ENCODE peak calls at places on chromosomes 11 and 22, in seven cellular contexts. B is WERI-Rb-1; G is substantia nigra; I is effector memory CD8-positive, alpha-beta T cell; U is GM19239; J is RWPE1; O is GDM1. T is an unnamed sample.

GRCh38 chr22:45475063-45475747 is 27.5 kb upstream of the FBLN1 start:
- DNase-seq in I (no peak), J (no peak), G (no peak), O (no peak), U (no peak), B (no peak), T (no peak)

GRCh38 chr11:61377461-61378160 is 14.8 kb upstream of the TMEM216 start:
- DNase-seq in I (no peak), G (no peak), B (no peak), O (no peak), U (no peak), J (no peak), T (no peak)

GRCh38 chr11:45089251-45089650 is 57.2 kb upstream of the PRDM11 start:
- DNase-seq in J (peak), U (no peak), B (no peak), G (no peak), O (no peak), I (no peak), T (no peak)

GRCh38 chr11:17604913-17605230 is 57.8 kb downstream of the OTOG start:
- DNase-seq in B (no peak), U (no peak), G (no peak), I (no peak), O (no peak), J (no peak), T (no peak)

GRCh38 chr22:43287441-43287840 is 55.7 kb downstream of the SCUBE1 start:
- DNase-seq in G (no peak), O (no peak), J (no peak), U (no peak), I (no peak), B (no peak), T (no peak)

GRCh38 chr11:107202189-107202588 is 183.9 kb upstream of the GUCY1A2 start:
- DNase-seq in J (no peak), O (no peak), G (no peak), U (no peak), I (no peak), B (no peak), T (no peak)

GRCh38 chr22:43925433-43926348 is 2.1 kb downstream of the PNPLA3 start:
- DNase-seq in I (no peak), O (no peak), B (peak), J (peak), U (no peak), G (no peak), T (no peak)

GRCh38 chr22:49997221-49997599 is 15.4 kb downstream of the IL17REL start:
- DNase-seq in B (no peak), U (no peak), G (no peak), I (no peak), J (no peak), O (no peak), T (no peak)

GRCh38 chr22:36505998-36506635 is 723 bp downstream of the FOXRED2 start:
- DNase-seq in B (no peak), J (no peak), G (no peak), I (no peak), U (no peak), O (no peak), T (no peak)

GRCh38 chr11:72263363-72263762 is 19.4 kb upstream of the PHOX2A start:
- DNase-seq in J (no peak), G (no peak), I (no peak), O (no peak), B (no peak), U (no peak), T (no peak)

GRCh38 chr11:68841718-68842426 is at the start of gene CPT1A:
- DNase-seq in J (peak), I (peak), B (no peak), O (peak), G (no peak), U (peak), T (peak)

GRCh38 chr22:39520874-39521857 is 804 bp downstream of the ATF4 start:
- DNase-seq in U (no peak), J (peak), G (peak), O (peak), B (peak), I (peak), T (peak)

GRCh38 chr11:121300313-121300971 is 7.9 kb downstream of the SC5D start:
- DNase-seq in B (no peak), I (no peak), J (no peak), O (no peak), U (no peak), G (no peak), T (no peak)

GRCh38 chr22:19287076-19287724 is 4.3 kb downstream of the CLTCL1 start:
- DNase-seq in G (no peak), B (no peak), I (no peak), J (peak), U (no peak), O (no peak), T (no peak)

GRCh38 chr22:49330421-49331222 is 497.1 kb downstream of the BRD1 start:
- DNase-seq in B (no peak), I (no peak), G (no peak), U (no peak), J (no peak), O (no peak), T (no peak)

GRCh38 chr22:27381552-27381951 is 420.0 kb downstream of the MN1 start:
- DNase-seq in B (no peak), G (no peak), O (no peak), I (no peak), J (no peak), U (no peak), T (no peak)

GRCh38 chr11:2567026-2567671 is 122.3 kb downstream of the KCNQ1 start:
- DNase-seq in O (no peak), U (no peak), G (no peak), B (no peak), J (no peak), I (no peak), T (no peak)

GRCh38 chr22:24977370-24978230 is 25.1 kb downstream of the KIAA1671 start:
- DNase-seq in B (no peak), O (no peak), J (no peak), I (no peak), G (no peak), U (no peak), T (no peak)

GRCh38 chr11:11978792-11979486 is 29.5 kb downstream of the DKK3 start:
- DNase-seq in G (no peak), B (no peak), U (no peak), J (no peak), O (no peak), I (no peak), T (no peak)

GRCh38 chr11:126390418-126390817 is 34.9 kb downstream of the ST3GAL4 start:
- DNase-seq in B (no peak), I (no peak), U (no peak), G (no peak), O (no peak), J (no peak), T (no peak)

GRCh38 chr22:23237201-23237798 is 57.0 kb downstream of the BCR start:
- DNase-seq in B (peak), G (no peak), U (no peak), J (no peak), O (no peak), I (no peak), T (peak)

GRCh38 chr22:25447067-25447688 is 117.3 kb upstream of the GRK3 start:
- DNase-seq in J (no peak), B (peak), I (no peak), U (no peak), O (no peak), G (no peak), T (no peak)

GRCh38 chr11:64581057-64581523 is 9.9 kb upstream of the SLC22A12 start:
- DNase-seq in O (no peak), B (no peak), J (no peak), I (no peak), G (no peak), U (no peak), T (no peak)

GRCh38 chr11:76209671-76209955 is 3.3 kb upstream of the WNT11 start:
- DNase-seq in J (no peak), I (peak), U (no peak), B (no peak), G (no peak), O (no peak), T (no peak)

GRCh38 chr11:2732261-2732939 is 32.6 kb upstream of the KCNQ1OT1 start:
- DNase-seq in U (no peak), G (peak), B (no peak), O (no peak), I (no peak), J (no peak), T (peak)

GRCh38 chr11:124740277-124740882 is 638 bp downstream of the NRGN start:
- DNase-seq in O (peak), G (no peak), I (peak), B (peak), J (no peak), U (no peak), T (no peak)

GRCh38 chr11:118820412-118821357 is 29.7 kb upstream of the DDX6 start:
- DNase-seq in B (no peak), I (no peak), U (peak), J (peak), O (no peak), G (peak), T (peak)

GRCh38 chr11:119525855-119526196 is 102.9 kb upstream of the THY1 start:
- DNase-seq in G (no peak), U (no peak), B (no peak), I (no peak), O (no peak), J (no peak), T (no peak)

GRCh38 chr11:89184021-89184420 is 6.3 kb downstream of the TYR start:
- DNase-seq in I (no peak), B (no peak), J (no peak), O (no peak), U (no peak), G (no peak), T (no peak)

GRCh38 chr11:57555393-57555792 is 12.1 kb downstream of the UBE2L6 start:
- DNase-seq in I (no peak), O (no peak), G (no peak), U (no peak), J (no peak), B (no peak), T (no peak)

GRCh38 chr11:16211407-16211806 is 144.9 kb downstream of the SOX6 start:
- DNase-seq in G (no peak), O (no peak), U (no peak), B (no peak), J (no peak), I (no peak), T (no peak)

GRCh38 chr11:113865873-113866272 is 9.5 kb downstream of the USP28 start:
- DNase-seq in B (no peak), I (no peak), O (no peak), U (no peak), G (no peak), J (no peak), T (no peak)

GRCh38 chr11:84899740-84900139 is 727.4 kb downstream of the DLG2 start:
- DNase-seq in U (no peak), G (no peak), O (no peak), I (no peak), B (no peak), J (no peak), T (no peak)

GRCh38 chr11:60994450-60995135 is 23.1 kb downstream of the CD6 start:
- DNase-seq in J (no peak), G (no peak), U (no peak), I (no peak), B (no peak), O (no peak), T (no peak)

GRCh38 chr22:44710474-44711235 is 8.7 kb downstream of the PRR5 start:
- DNase-seq in O (no peak), J (no peak), G (no peak), U (peak), I (peak), B (no peak), T (no peak)

GRCh38 chr11:108647387-108647700 is 17.5 kb upstream of the DDX10 start:
- DNase-seq in B (no peak), O (no peak), J (no peak), U (no peak), I (no peak), G (no peak), T (no peak)